ENCODE peak calls at places on chromosomes 6 and 20, in five cellular contexts. One of them, this sample, is unnamed.

GRCh38 chr6:20213271-20213798 is 1.1 kb upstream of the MBOAT1 start:
- DNase-seq in GOT3: no peak
- DNase-seq in kidney glomerular epithelial cell: no peak
- DNase-seq in neural progenitor cell: no peak
- DNase-seq in mucosa of gallbladder: no peak
- DNase-seq in this sample: no peak

GRCh38 chr6:40912158-40912946 is 126.7 kb downstream of the UNC5CL start:
- DNase-seq in neural progenitor cell: peak
- DNase-seq in mucosa of gallbladder: peak
- DNase-seq in GOT3: no peak
- DNase-seq in kidney glomerular epithelial cell: no peak
- DNase-seq in this sample: no peak

GRCh38 chr20:32965581-32966373 is 38.5 kb downstream of the SUN5 start:
- DNase-seq in kidney glomerular epithelial cell: no peak
- DNase-seq in neural progenitor cell: no peak
- DNase-seq in mucosa of gallbladder: peak
- DNase-seq in GOT3: no peak
- DNase-seq in this sample: no peak

GRCh38 chr6:69584913-69585729 is 211.7 kb downstream of the LMBRD1 start:
- DNase-seq in neural progenitor cell: peak
- DNase-seq in mucosa of gallbladder: peak
- DNase-seq in GOT3: no peak
- DNase-seq in kidney glomerular epithelial cell: no peak
- DNase-seq in this sample: no peak

GRCh38 chr6:101303474-101303873 is 90.0 kb upstream of the GRIK2 start:
- DNase-seq in mucosa of gallbladder: no peak
- DNase-seq in kidney glomerular epithelial cell: no peak
- DNase-seq in neural progenitor cell: no peak
- DNase-seq in GOT3: no peak
- DNase-seq in this sample: no peak

GRCh38 chr6:116444092-116444491 is 17.1 kb upstream of the CALHM6 start:
- DNase-seq in neural progenitor cell: peak
- DNase-seq in kidney glomerular epithelial cell: peak
- DNase-seq in mucosa of gallbladder: no peak
- DNase-seq in GOT3: no peak
- DNase-seq in this sample: no peak

GRCh38 chr20:38751360-38751976 is 3.2 kb downstream of the ACTR5 start:
- DNase-seq in GOT3: no peak
- DNase-seq in kidney glomerular epithelial cell: peak
- DNase-seq in mucosa of gallbladder: no peak
- DNase-seq in neural progenitor cell: peak
- DNase-seq in this sample: no peak

GRCh38 chr6:131303338-131303954 is 168.2 kb downstream of the AKAP7 start:
- DNase-seq in neural progenitor cell: no peak
- DNase-seq in GOT3: no peak
- DNase-seq in kidney glomerular epithelial cell: no peak
- DNase-seq in mucosa of gallbladder: no peak
- DNase-seq in this sample: no peak

GRCh38 chr6:16201706-16202105 is 36.7 kb upstream of the GMPR start:
- DNase-seq in neural progenitor cell: no peak
- DNase-seq in GOT3: no peak
- DNase-seq in kidney glomerular epithelial cell: no peak
- DNase-seq in mucosa of gallbladder: no peak
- DNase-seq in this sample: no peak

GRCh38 chr6:157317129-157317814 is 6.0 kb downstream of the TMEM242 start:
- DNase-seq in mucosa of gallbladder: peak
- DNase-seq in GOT3: no peak
- DNase-seq in neural progenitor cell: no peak
- DNase-seq in kidney glomerular epithelial cell: no peak
- DNase-seq in this sample: no peak

This sample was measured in T1000.